ENCODE peak calls at places on chromosomes 7 and 10, in four cellular contexts. R is DND-41, H is OCI-LY7, O is upper lobe of left lung. Q is an unnamed sample. For H3K4me1, the result is how much of the 10 kb centered on the place peaks cover.

GRCh38 chr7:156989766-156990535 is 20.5 kb downstream of the MNX1 start:
- DNase-seq in H (no peak), O (peak), R (no peak), Q (no peak)

GRCh38 chr7:24715661-24716479 is 41.4 kb downstream of the GSDME start:
- DNase-seq in H (peak), O (no peak), R (peak), Q (no peak)

GRCh38 chr7:47233996-47234395 is 347.9 kb downstream of the TNS3 start:
- DNase-seq in O (no peak), R (no peak), H (no peak), Q (no peak)

GRCh38 chr10:27230022-27230421 is 10.6 kb downstream of the ACBD5 start:
- DNase-seq in O (no peak), R (no peak), H (no peak), Q (no peak)

GRCh38 chr7:151129882-151130591 is 37.5 kb downstream of the GBX1 start:
- DNase-seq in H (no peak), O (no peak), R (no peak), Q (no peak)

GRCh38 chr7:157892751-157893150 is 555.9 kb downstream of the DNAJB6 start:
- DNase-seq in H (no peak), R (no peak), O (no peak), Q (no peak)

GRCh38 chr7:139575338-139575680 is 51.8 kb downstream of the CLEC2L start:
- DNase-seq in R (no peak), H (no peak), O (no peak), Q (no peak)

GRCh38 chr7:79692015-79692414 is 238.5 kb upstream of the MAGI2 start:
- DNase-seq in H (no peak), R (no peak), O (no peak), Q (no peak)

GRCh38 chr7:117155694-117156093 is 167.2 kb downstream of the WNT2 start:
- DNase-seq in R (no peak), H (no peak), O (no peak), Q (no peak)

GRCh38 chr10:99532687-99533495 is at the start of gene NKX2-3:
- DNase-seq in R (no peak), H (no peak), O (peak), Q (no peak)

GRCh38 chr10:1394155-1394912 is 338.1 kb downstream of the WDR37 start:
- DNase-seq in O (no peak), R (no peak), H (no peak), Q (no peak)

GRCh38 chr10:9254353-9254752 is 1199.9 kb downstream of the GATA3 start:
- DNase-seq in O (no peak), H (no peak), R (no peak), Q (no peak)
- H3K27ac ChIP-seq in O (no peak), H (no peak), R (no peak), Q (no peak)

GRCh38 chr10:15278786-15279185 is 92.3 kb downstream of the FAM171A1 start:
- DNase-seq in O (no peak), H (no peak), R (no peak), Q (no peak)
- H3K4me3 ChIP-seq in O (no peak), H (no peak), R (no peak), Q (no peak)

DNA sequence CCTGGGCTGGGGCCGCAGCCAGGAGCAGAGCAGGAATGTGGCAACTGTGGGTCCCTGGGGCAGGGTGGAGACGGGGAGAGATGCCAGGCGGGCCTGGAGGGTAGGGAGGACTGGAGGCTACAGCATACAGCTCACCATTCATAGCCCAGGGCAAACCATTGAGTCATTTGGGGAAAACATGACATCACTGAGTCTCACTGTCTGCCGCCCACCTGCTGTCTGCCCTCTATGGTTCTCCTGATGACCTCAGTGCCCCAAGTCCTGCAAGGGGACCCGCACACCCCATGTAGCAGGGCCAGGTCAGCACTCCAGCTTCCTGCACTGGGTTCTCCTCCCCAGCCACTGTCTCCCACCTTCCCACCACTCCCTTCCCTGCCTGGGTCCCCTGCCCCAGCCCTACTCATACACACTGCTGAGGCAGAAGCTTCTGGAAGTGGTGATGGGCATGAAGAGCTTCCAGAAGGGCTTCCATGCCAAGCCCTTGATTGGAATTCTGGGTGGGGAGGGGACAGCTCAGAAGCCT is 10.4 kb downstream of the CHST3 start:
- DNase-seq in O (peak), H (no peak), R (no peak), Q (no peak)
- H3K4me1 ChIP-seq in O (half or more), H (under half), R (under half), Q (under half)

DNA sequence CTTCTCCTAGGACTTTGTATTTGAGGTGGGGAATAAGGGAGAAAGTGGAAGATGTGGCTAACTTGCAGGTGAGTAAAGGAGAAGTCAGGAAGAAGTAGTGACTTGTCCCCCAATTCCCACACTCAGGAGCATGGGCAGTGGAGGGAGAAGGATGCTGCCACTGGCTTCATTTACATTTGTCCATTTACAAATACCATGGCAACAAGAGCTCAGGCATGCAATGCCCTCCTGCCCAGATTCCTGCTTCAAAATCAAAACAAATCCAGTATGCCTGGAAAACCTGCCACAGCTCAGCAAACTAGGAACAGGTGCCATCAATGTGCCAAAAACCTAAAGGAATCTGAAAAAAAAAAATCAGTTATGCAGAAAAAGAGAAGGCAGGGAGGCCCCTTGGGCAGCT is 139.9 kb downstream of the KCNMA1 start:
- DNase-seq in O (no peak), R (no peak), H (no peak), Q (no peak)
- H3K27ac ChIP-seq in O (no peak), R (no peak), H (no peak), Q (no peak)

DNA sequence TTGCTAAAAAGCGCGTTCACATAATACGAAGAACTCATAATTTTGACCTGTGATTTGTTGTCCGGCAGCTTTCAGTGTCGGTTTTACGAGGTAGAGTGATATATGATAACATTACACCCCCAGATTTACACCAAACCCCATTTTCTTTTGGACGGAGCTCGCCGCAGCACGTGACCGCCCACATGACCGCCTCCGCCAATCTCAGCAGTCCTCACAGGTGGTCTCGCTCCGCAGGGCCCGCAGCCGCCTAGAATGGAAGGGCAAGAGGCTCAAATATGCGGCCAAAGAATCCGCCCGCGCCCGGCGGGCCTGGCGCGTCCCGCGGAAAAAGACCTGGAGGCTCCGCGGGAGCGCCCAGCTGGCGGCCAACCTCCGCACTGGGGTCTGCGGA is at the start of gene HOXA7:
- DNase-seq in H (peak), R (peak), O (peak), Q (no peak)
- H3K4me3 ChIP-seq in H (peak), R (peak), O (peak), Q (peak)

GRCh38 chr10:62073429-62073828 is 171.9 kb downstream of the ARID5B start:
- DNase-seq in R (no peak), O (no peak), H (no peak), Q (no peak)
- H3K4me1 ChIP-seq in R (under half), O (under half), H (under half), Q (under half)

DNA sequence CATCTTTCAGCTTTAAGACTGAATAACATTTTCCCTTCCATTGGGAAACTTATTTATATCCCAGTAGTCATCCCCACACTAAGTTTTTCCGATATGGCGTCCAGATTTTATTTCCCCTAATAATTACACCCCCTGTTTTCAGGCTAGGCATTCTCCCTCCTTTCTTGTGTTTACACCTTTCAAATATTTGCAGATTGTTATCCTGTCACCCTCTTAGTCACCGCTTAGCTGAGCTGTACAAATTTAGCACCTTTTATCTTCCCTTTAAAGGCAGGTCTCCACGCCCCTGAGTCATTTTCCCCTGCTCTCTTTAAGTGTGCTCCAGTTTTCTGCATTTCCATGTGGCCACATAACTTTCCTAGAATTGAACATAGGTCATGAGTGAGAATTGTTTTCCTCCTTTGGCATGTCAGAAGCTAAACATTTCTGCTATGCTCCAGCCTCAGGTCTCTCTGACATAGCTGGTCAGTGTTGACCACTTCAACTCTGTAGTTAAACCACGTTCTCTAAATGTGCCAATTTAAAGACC is 47.4 kb downstream of the LRRC4 start:
- DNase-seq in O (no peak), H (no peak), R (no peak), Q (no peak)
- H3K27ac ChIP-seq in O (no peak), H (no peak), R (no peak), Q (no peak)

GRCh38 chr7:91243591-91244368 is 20.5 kb upstream of the FZD1 start:
- DNase-seq in O (no peak), H (no peak), R (no peak), Q (no peak)
- H3K4me3 ChIP-seq in O (no peak), H (no peak), R (no peak), Q (no peak)

DNA sequence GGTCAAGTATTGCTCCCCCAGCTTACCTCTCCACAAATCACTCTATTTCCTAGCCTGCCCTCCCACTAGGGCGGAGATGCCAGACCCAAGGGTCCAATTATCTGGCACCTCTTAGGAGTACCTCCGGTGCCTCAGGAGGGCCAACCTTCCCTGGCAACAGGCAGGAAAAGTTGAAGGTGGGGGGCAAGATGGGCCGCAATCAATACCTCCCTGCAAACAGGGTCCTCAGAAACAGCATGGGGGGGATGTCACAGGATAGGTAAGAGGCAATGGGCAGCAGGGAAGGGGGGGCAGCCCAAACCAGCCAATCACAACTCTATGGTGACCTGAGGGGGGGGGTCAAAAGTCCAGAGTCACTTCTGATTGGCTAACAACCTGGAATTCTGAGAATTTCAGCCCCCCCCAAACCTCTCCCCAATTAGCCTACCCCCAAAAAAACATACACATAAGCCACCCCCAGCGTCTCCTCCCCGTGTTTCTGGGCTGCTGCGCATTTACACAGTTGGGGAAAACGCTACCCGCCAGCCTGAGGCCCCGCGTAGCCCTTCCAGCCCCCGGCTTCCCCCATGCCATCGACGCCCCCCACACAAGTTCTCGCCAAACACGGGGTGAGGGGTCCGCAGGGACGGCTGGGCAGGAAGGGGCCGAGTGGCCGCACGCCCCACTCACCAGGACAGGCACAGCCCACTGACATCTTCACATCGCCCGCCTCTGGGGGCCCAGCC is 589 bp downstream of the LDB1 start:
- DNase-seq in H (peak), O (no peak), R (peak), Q (no peak)
- H3K4me1 ChIP-seq in H (half or more), O (half or more), R (half or more), Q (under half)

GRCh38 chr10:35391954-35392262 is 55.6 kb downstream of the CCNY start:
- DNase-seq in O (no peak), H (no peak), R (no peak), Q (no peak)
- H3K27ac ChIP-seq in O (no peak), H (no peak), R (no peak), Q (no peak)

Q was measured in effector memory CD4-positive, alpha-beta T cell.